ENCODE peak calls at places on chromosomes 13 and 19, in four cellular contexts. S is CD4-positive, alpha-beta T cell; O is esophagus squamous epithelium; A is cardiac fibroblast. Y is an unnamed sample.

GRCh38 chr19:30304540-30304939 is 67.6 kb upstream of the ZNF536 start:
- DNase-seq in S (no peak), O (no peak), A (no peak), Y (no peak)

GRCh38 chr13:78623132-78623531 is 19.8 kb upstream of the POU4F1 start:
- DNase-seq in O (no peak), A (no peak), S (no peak), Y (no peak)

GRCh38 chr13:33560722-33561121 is 257.2 kb upstream of the RFC3 start:
- DNase-seq in S (no peak), O (no peak), A (no peak), Y (no peak)

GRCh38 chr13:111521030-111521429 is 200.6 kb downstream of the TEX29 start:
- DNase-seq in A (no peak), O (no peak), S (no peak), Y (no peak)

GRCh38 chr13:44759222-44759721 is 183.1 kb upstream of the TSC22D1 start:
- DNase-seq in O (no peak), S (no peak), A (no peak), Y (no peak)

GRCh38 chr13:65971541-65971940 is 1258.6 kb downstream of the PCDH9 start:
- DNase-seq in O (no peak), A (no peak), S (no peak), Y (no peak)

GRCh38 chr19:7860902-7861618 is 13.1 kb downstream of the PRR36 start:
- DNase-seq in O (no peak), S (no peak), A (no peak), Y (no peak)

GRCh38 chr13:80133631-80134083 is 207.3 kb downstream of the SPRY2 start:
- DNase-seq in S (no peak), O (no peak), A (no peak), Y (no peak)

GRCh38 chr13:60121288-60121687 is 42.4 kb downstream of the DIAPH3 start:
- DNase-seq in S (no peak), O (no peak), A (no peak), Y (no peak)
- TF ChIP-seq CTCF in S (no peak), O (no peak), A (no peak), Y (no peak)

GRCh38 chr13:26498524-26499208 is 58.8 kb upstream of the WASF3 start:
- DNase-seq in S (no peak), A (peak), O (no peak), Y (peak)

GRCh38 chr13:26503826-26504594 is 53.5 kb upstream of the WASF3 start:
- DNase-seq in O (no peak), S (no peak), A (peak), Y (no peak)

GRCh38 chr13:26500618-26501320 is 56.7 kb upstream of the WASF3 start:
- DNase-seq in A (no peak), S (no peak), O (no peak), Y (no peak)

GRCh38 chr13:26499209-26499601 is 58.3 kb upstream of the WASF3 start:
- DNase-seq in S (no peak), A (no peak), O (no peak), Y (no peak)

DNA sequence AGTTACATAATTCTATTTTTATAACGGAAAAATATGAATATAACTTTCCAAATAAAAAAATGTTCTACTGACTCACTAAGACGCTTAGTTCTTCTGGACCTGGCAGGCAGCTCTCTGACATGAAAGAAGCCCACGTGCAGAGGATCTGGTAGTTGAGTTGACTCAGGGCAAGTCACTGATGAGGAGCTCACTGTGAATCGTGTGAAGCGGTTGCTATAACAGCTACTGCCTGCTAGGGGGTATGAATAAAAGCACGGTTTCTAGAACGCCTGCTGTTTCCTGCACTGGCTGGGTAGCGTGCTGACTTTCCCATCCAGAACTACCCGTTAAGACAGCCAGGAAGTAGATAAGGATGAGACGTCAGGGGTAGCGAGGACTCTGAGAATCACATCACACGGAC is 54.7 kb upstream of the WASF3 start:
- DNase-seq in S (no peak), O (no peak), A (peak), Y (peak)
- TF ChIP-seq CTCF in S (no peak), O (no peak), A (peak), Y (no peak)

GRCh38 chr13:109196896-109197295 is 567.5 kb downstream of the MYO16 start:
- DNase-seq in O (no peak), S (no peak), A (no peak), Y (no peak)
- TF ChIP-seq CTCF in O (no peak), S (no peak), A (no peak), Y (peak)

GRCh38 chr19:58044886-58045285 is 11.1 kb downstream of the ZSCAN1 start:
- DNase-seq in S (no peak), O (no peak), A (no peak), Y (no peak)

GRCh38 chr19:58044391-58044790 is 10.6 kb downstream of the ZSCAN1 start:
- DNase-seq in A (no peak), O (no peak), S (no peak), Y (no peak)

GRCh38 chr19:58045411-58046050 is 11.7 kb downstream of the ZSCAN1 start:
- DNase-seq in A (no peak), S (no peak), O (no peak), Y (no peak)

GRCh38 chr19:58040751-58041525 is 7.1 kb downstream of the ZSCAN1 start:
- DNase-seq in S (no peak), O (no peak), A (no peak), Y (no peak)

DNA sequence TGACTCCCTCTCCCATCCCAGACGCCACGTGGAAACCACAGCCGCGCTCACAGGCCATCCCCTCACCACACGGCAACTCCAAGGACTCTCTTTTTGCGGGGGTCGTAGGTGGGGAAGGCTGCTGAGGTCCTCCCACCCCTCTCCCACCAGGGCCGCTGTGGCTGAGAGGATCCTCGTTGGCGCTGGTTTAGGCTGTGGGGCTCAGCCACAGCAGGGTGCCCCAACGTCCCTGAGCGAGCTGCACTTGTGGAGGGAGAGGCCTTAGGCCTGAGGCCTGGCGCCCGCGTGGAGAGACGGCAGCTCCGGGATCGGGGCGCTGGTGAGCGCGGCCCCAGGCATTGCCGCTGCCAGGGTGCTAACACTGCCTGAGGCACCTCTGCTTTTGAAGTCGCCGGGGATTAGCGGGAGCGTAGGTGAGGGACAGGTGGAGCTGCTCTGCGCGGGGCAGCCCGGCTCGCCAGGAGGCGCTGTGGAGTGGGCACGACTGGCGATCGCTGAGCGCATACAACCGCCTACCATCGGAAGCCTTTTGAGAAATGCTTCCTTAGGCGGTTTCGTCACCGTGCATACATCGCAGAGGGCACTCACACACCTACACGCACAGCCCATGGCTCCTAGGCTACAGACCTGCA is 9.0 kb downstream of the ZSCAN1 start:
- DNase-seq in S (no peak), O (no peak), A (no peak), Y (no peak)
- TF ChIP-seq CTCF in S (no peak), O (no peak), A (no peak), Y (no peak)